ENCODE peak calls at places on chromosomes 16 and 17, in eight cellular contexts. R is heart right ventricle; D is HepG2; U is body of pancreas; M is GM23248; Z is cardiac muscle cell; S is GM23338; P is effector memory CD4-positive, alpha-beta T cell. A is an unnamed sample. For H3K36me3, the result is how much of the 10 kb centered on the place peaks cover.

GRCh38 chr16:70758786-70759185 is 42.2 kb downstream of the VAC14 start:
- DNase-seq in M (no peak), S (no peak), D (no peak), R (no peak), P (no peak), Z (no peak), U (no peak), A (no peak)

GRCh38 chr17:70181376-70181775 is 12.0 kb downstream of the KCNJ2 start:
- DNase-seq in M (no peak), R (no peak), Z (no peak), U (no peak), P (no peak), S (no peak), D (no peak), A (no peak)

GRCh38 chr17:29388937-29389336 is 1.2 kb upstream of the TAOK1 start:
- DNase-seq in P (no peak), U (no peak), R (no peak), S (no peak), D (no peak), Z (no peak), M (no peak), A (no peak)

GRCh38 chr17:76546556-76547182 is 6.8 kb downstream of the PRCD start:
- DNase-seq in Z (no peak), P (no peak), M (peak), D (no peak), S (peak), R (no peak), U (no peak), A (no peak)

GRCh38 chr17:79837888-79838540 is 1.2 kb downstream of the CBX4 start:
- DNase-seq in S (no peak), D (no peak), U (peak), Z (no peak), M (no peak), R (no peak), P (no peak), A (no peak)

GRCh38 chr17:43543300-43543699 is 2.8 kb downstream of the ETV4 start:
- DNase-seq in U (no peak), Z (no peak), D (no peak), M (no peak), R (no peak), S (peak), P (no peak), A (no peak)

GRCh38 chr17:50903604-50904521 is 37.7 kb upstream of the TOB1 start:
- DNase-seq in Z (no peak), P (no peak), S (no peak), U (no peak), R (no peak), M (peak), D (no peak), A (no peak)

GRCh38 chr17:79834575-79835469 is 4.4 kb downstream of the CBX4 start:
- DNase-seq in S (peak), D (no peak), U (peak), Z (peak), M (no peak), P (no peak), R (peak), A (no peak)

GRCh38 chr17:9434502-9435113 is 141.0 kb downstream of the STX8 start:
- DNase-seq in M (no peak), U (no peak), Z (no peak), R (no peak), D (no peak), P (no peak), S (no peak), A (no peak)

GRCh38 chr16:55039511-55039910 is 108.8 kb downstream of the IRX5 start:
- DNase-seq in R (no peak), Z (no peak), M (no peak), P (no peak), D (no peak), S (no peak), U (no peak), A (no peak)

GRCh38 chr16:87757841-87758426 is 7.9 kb downstream of the KLHDC4 start:
- DNase-seq in D (no peak), R (no peak), Z (no peak), M (peak), P (no peak), S (no peak), U (no peak), A (no peak)

GRCh38 chr16:57531253-57531575 is 5.2 kb downstream of the CCDC102A start:
- DNase-seq in S (no peak), M (no peak), R (peak), D (no peak), Z (no peak), U (no peak), P (no peak), A (peak)

GRCh38 chr17:79981661-79982101 is 54.0 kb downstream of the TBC1D16 start:
- DNase-seq in D (no peak), R (no peak), P (no peak), U (peak), S (no peak), M (no peak), Z (no peak), A (no peak)

GRCh38 chr17:28744104-28744801 is 442 bp downstream of the TRAF4 start:
- DNase-seq in Z (peak), M (peak), R (no peak), D (peak), P (peak), S (peak), U (peak), A (peak)

GRCh38 chr17:7425316-7425715 is at the start of gene SPEM2:
- DNase-seq in Z (no peak), R (no peak), D (no peak), S (no peak), P (no peak), U (no peak), M (no peak), A (no peak)

GRCh38 chr17:49223517-49224197 is 6.9 kb downstream of the PHOSPHO1 start:
- DNase-seq in D (no peak), S (peak), Z (peak), M (peak), P (peak), R (peak), U (peak), A (peak)

GRCh38 chr16:68362314-68362913 is 51.6 kb downstream of the PRMT7 start:
- DNase-seq in P (no peak), M (no peak), U (no peak), R (no peak), D (no peak), Z (no peak), S (no peak), A (no peak)

GRCh38 chr17:56269509-56269908 is 116.2 kb downstream of the ANKFN1 start:
- DNase-seq in U (no peak), P (no peak), D (no peak), Z (no peak), R (no peak), S (no peak), M (peak), A (no peak)

GRCh38 chr17:73470369-73470768 is 158.6 kb upstream of the CDC42EP4 start:
- DNase-seq in S (no peak), Z (no peak), P (no peak), M (no peak), U (no peak), R (no peak), D (no peak), A (no peak)

GRCh38 chr16:47644166-47644565 is 183.0 kb downstream of the PHKB start:
- DNase-seq in P (no peak), D (no peak), M (peak), R (peak), U (no peak), Z (no peak), S (no peak), A (no peak)

GRCh38 chr17:81552244-81553017 is at the start of gene FAAP100:
- DNase-seq in M (peak), D (peak), R (peak), P (peak), Z (peak), S (peak), U (peak), A (peak)

GRCh38 chr17:40095944-40096791 is 4.2 kb downstream of the NR1D1 start:
- DNase-seq in D (no peak), Z (no peak), U (no peak), S (no peak), M (peak), R (peak), P (peak), A (peak)

GRCh38 chr17:63826468-63827001 is 696 bp upstream of the PSMC5 start:
- DNase-seq in U (no peak), P (no peak), S (peak), Z (peak), M (peak), D (no peak), R (no peak), A (no peak)

GRCh38 chr16:81505011-81505660 is 60.5 kb downstream of the CMIP start:
- DNase-seq in P (no peak), M (no peak), U (no peak), D (no peak), S (peak), R (no peak), Z (no peak), A (no peak)

GRCh38 chr16:82391690-82392089 is 221.7 kb upstream of the MPHOSPH6 start:
- DNase-seq in M (no peak), U (no peak), P (no peak), Z (no peak), R (no peak), D (no peak), S (no peak), A (no peak)

GRCh38 chr17:7846063-7846735 is 8.7 kb upstream of the TMEM88 start:
- DNase-seq in U (peak), D (no peak), P (no peak), Z (no peak), S (no peak), M (peak), R (no peak), A (no peak)

GRCh38 chr16:5738586-5738985 is 641.0 kb upstream of the EEF2KMT start:
- DNase-seq in D (peak), M (no peak), U (no peak), R (no peak), P (no peak), S (no peak), Z (no peak), A (no peak)

GRCh38 chr17:19015428-19015827 is 10.9 kb upstream of the FAM83G start:
- DNase-seq in Z (no peak), D (no peak), S (no peak), M (no peak), U (no peak), R (no peak), P (no peak), A (no peak)

GRCh38 chr17:10624966-10625365 is 32.1 kb downstream of the MYH3 start:
- DNase-seq in U (no peak), P (no peak), D (no peak), Z (no peak), R (no peak), M (no peak), S (no peak), A (no peak)

GRCh38 chr16:20910781-20911321 is 10.3 kb downstream of the LYRM1 start:
- DNase-seq in R (no peak), M (peak), S (no peak), U (no peak), D (no peak), P (no peak), Z (no peak), A (no peak)

GRCh38 chr17:16872351-16872751 is 99.6 kb downstream of the TNFRSF13B start:
- DNase-seq in U (no peak), S (no peak), R (no peak), M (peak), P (no peak), Z (no peak), D (no peak), A (no peak)

GRCh38 chr16:7185689-7186088 is 147.0 kb upstream of the RBFOX1 start:
- DNase-seq in D (peak), P (no peak), S (no peak), R (no peak), M (no peak), U (no peak), Z (no peak), A (no peak)

GRCh38 chr17:78960945-78961344 is 18.8 kb downstream of the LGALS3BP start:
- DNase-seq in M (peak), R (peak), P (no peak), S (no peak), D (peak), Z (no peak), U (no peak), A (no peak)

GRCh38 chr17:77163001-77163400 is 22.2 kb downstream of the SEC14L1 start:
- DNase-seq in Z (no peak), M (no peak), D (no peak), P (no peak), U (peak), S (no peak), R (no peak), A (no peak)

GRCh38 chr16:12096828-12097522 is 120.4 kb downstream of the SNX29 start:
- DNase-seq in Z (no peak), S (no peak), U (no peak), P (no peak), D (no peak), M (no peak), R (no peak), A (no peak)

GRCh38 chr16:12458591-12459400 is 344.9 kb downstream of the CPPED1 start:
- DNase-seq in S (no peak), D (no peak), U (no peak), P (no peak), Z (no peak), M (no peak), R (no peak), A (no peak)

GRCh38 chr16:53094013-53094630 is 39.3 kb downstream of the CHD9 start:
- DNase-seq in M (no peak), U (peak), D (no peak), S (no peak), P (peak), R (peak), Z (peak), A (no peak)

GRCh38 chr17:11404431-11404830 is 163.4 kb downstream of the SHISA6 start:
- DNase-seq in Z (no peak), S (no peak), M (no peak), P (no peak), D (no peak), U (no peak), R (no peak), A (no peak)

DNA sequence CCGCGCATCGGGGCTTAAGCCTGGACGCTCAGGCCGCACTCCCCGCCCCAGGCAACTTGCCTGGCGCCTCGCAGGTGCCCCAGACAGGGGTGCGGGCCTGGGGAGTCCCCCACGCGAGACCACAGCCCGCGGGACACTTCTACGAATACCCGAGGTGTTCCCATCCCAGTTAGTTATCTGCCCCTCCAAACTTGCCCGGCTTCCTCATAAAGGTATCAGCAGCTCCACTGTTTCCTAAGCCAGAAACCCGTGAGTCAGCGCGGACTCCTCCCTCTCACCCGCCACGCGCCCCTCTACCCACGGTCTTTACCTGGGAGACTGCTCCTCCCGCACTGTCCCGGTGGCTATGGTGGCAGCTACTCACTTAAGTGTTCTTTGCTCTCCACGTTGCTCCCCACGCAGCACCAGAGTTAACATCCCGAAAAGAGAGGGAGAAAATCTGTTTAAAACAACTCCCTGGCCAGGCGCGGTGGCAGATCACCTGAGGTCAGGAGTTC is 1.0 kb upstream of the CREBBP start:
- DNase-seq in R (no peak), M (no peak), P (no peak), S (peak), U (no peak), Z (no peak), D (no peak), A (no peak)
- H3K27ac ChIP-seq in R (no peak), M (no peak), P (no peak), S (no peak), U (no peak), Z (no peak), D (no peak), A (no peak)

GRCh38 chr17:1934901-1935300 is 90.2 kb downstream of the RTN4RL1 start:
- DNase-seq in M (no peak), S (no peak), D (no peak), P (no peak), R (no peak), U (no peak), Z (no peak), A (no peak)

GRCh38 chr17:1928976-1929375 is 96.2 kb downstream of the RTN4RL1 start:
- DNase-seq in U (no peak), P (no peak), D (no peak), M (peak), R (peak), Z (no peak), S (no peak), A (no peak)

GRCh38 chr17:1933875-1934715 is 91.0 kb downstream of the RTN4RL1 start:
- DNase-seq in P (no peak), D (no peak), U (no peak), R (no peak), S (no peak), Z (no peak), M (no peak), A (no peak)

GRCh38 chr17:1929896-1930750 is 95.0 kb downstream of the RTN4RL1 start:
- DNase-seq in U (no peak), M (no peak), R (no peak), Z (no peak), D (no peak), P (no peak), S (no peak), A (no peak)

DNA sequence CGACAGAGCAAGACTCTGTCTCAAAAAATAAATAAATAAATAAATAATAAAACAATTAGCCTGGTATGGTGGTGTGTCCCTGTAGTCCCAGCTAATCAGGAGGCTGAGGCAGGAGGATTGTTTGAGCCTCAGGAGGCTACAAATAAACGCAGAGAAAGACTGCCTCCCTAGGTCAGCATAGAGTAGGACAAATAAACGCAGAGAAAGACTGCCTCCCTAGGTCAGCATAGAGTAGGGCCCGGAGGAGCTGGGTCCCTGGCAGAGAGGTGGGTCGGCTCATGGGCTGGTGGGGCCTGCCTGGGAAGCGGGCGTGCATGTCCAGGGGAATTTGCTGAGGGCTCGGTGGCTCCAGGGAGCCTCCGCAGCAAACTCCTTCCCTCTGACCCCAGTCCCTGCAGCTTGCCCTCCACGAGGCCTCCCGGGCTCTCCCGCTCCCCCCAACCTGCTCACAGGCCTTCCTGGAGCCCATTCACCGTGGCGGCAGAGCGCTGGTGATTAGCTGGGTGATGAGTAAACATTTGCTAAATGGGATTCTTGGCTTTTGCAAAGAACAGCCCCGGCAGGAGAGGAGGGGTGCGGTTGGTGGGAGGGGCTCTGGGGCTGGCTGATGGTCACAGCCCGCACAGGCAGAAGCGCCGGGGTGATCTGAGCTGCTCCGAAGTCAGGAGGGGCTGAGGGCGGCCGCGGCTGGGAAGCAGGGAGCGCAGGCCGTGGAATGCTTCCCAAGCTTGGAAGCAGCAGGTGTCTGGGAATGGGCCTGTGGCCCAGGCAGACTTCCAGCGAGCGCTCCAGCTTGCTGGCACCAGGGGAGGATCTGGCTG is 93.2 kb downstream of the RTN4RL1 start:
- DNase-seq in D (peak), U (peak), P (no peak), R (peak), S (peak), Z (peak), M (peak), A (no peak)
- H3K4me3 ChIP-seq in D (no peak), U (no peak), P (no peak), R (no peak), S (peak), Z (no peak), M (no peak), A (no peak)

GRCh38 chr17:21233581-21234337 is 19.5 kb downstream of the NATD1 start:
- DNase-seq in D (no peak), Z (no peak), P (no peak), S (no peak), U (no peak), M (peak), R (no peak), A (no peak)
- H3K36me3 ChIP-seq in D (under half), Z (under half), P (under half), S (under half), U (under half), M (under half), R (under half), A (under half)

GRCh38 chr17:82587234-82588086 is 60.8 kb downstream of the WDR45B start:
- DNase-seq in M (no peak), P (no peak), Z (no peak), U (no peak), S (no peak), R (no peak), D (no peak), A (no peak)
- H3K27ac ChIP-seq in M (no peak), P (no peak), Z (no peak), U (no peak), S (no peak), R (peak), D (no peak), A (no peak)

GRCh38 chr17:65117384-65118035 is 19.7 kb upstream of the RGS9 start:
- DNase-seq in D (no peak), Z (no peak), R (no peak), P (no peak), M (no peak), S (no peak), U (no peak), A (no peak)
- H3K4me3 ChIP-seq in D (no peak), Z (no peak), R (no peak), P (no peak), M (no peak), S (no peak), U (no peak), A (no peak)

DNA sequence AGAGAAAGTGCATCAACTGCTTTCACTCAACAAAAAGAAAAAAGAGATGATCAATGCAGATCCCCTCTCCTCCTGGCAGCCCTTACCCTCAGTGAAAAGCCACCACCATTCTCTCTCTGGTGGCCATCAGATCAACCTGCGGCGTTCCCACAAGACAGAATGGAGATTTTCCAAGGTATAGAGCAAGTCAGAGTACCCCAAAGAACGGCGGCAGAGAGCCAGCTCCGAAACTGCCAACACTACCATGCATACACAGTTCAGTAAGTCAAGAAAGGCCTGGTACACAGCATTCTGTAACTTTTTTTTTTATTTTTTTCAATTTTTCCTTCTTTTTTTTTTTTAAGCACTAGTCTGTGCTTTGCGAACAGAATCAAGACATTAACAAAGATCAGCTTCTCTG is 30.6 kb downstream of the STH start:
- DNase-seq in S (no peak), U (no peak), Z (no peak), R (no peak), P (no peak), D (no peak), M (no peak), A (no peak)
- H3K36me3 ChIP-seq in S (under half), U (under half), Z (under half), R (half or more), P (half or more), D (under half), M (under half), A (under half)

DNA sequence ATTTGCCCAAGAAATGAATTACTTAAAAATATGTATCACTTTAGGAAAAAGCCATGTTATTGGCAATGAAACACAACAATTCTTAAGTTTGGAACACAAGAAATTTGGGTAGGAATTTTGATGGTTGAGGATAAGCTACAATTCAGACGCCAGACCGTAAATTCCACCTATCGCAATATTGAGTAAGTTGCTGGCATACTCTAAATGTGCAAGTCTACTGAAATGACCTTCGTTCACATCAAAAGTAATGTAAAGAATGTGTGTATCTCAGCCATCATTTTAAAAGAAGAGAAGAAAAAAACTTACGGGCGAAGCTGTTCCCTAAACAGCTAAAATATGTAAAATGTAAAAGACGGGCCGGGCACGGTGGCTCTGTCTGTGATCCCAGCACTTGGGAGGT is 33.4 kb downstream of the UBE2G1 start:
- DNase-seq in S (no peak), Z (no peak), D (no peak), P (no peak), M (no peak), U (no peak), R (no peak), A (no peak)
- H3K27ac ChIP-seq in S (no peak), Z (peak), D (peak), P (no peak), M (no peak), U (no peak), R (no peak), A (no peak)